ENCODE peak calls at places on chromosomes 5 and 9, in six cellular contexts. One of them, this sample, is unnamed.
A peak's percentile ranks its signal among the peaks of the same experiment; 100 is the strongest.

GRCh38 chr5:168270446-168270845 is 21.0 kb upstream of the WWC1 start:
- DNase-seq in GM13977: no peak
- DNase-seq in activated gamma-delta T cell treated with anti-CD3 and anti-CD28 coated beads, Interleukin-2, amount 50 U/mL, for 16 hours: no peak
- DNase-seq in coronary artery: no peak
- DNase-seq in AG10803: no peak
- DNase-seq in T-helper 2 cell: no peak
- DNase-seq in this sample: no peak

GRCh38 chr5:663436-664342 is 29.5 kb downstream of the TPPP start:
- DNase-seq in T-helper 2 cell: no peak
- DNase-seq in coronary artery: no peak
- DNase-seq in GM13977: no peak
- DNase-seq in AG10803: no peak
- DNase-seq in activated gamma-delta T cell treated with anti-CD3 and anti-CD28 coated beads, Interleukin-2, amount 50 U/mL, for 16 hours: no peak
- DNase-seq in this sample: no peak

GRCh38 chr5:109411627-109412026 is 1.9 kb upstream of the PJA2 start:
- DNase-seq in activated gamma-delta T cell treated with anti-CD3 and anti-CD28 coated beads, Interleukin-2, amount 50 U/mL, for 16 hours: no peak
- DNase-seq in GM13977: no peak
- DNase-seq in coronary artery: no peak
- DNase-seq in AG10803: peak; percentile 90
- DNase-seq in T-helper 2 cell: no peak
- DNase-seq in this sample: peak; percentile 80

GRCh38 chr5:142087920-142088679 is 20.5 kb upstream of the NDFIP1 start:
- DNase-seq in coronary artery: no peak
- DNase-seq in GM13977: no peak
- DNase-seq in AG10803: no peak
- DNase-seq in activated gamma-delta T cell treated with anti-CD3 and anti-CD28 coated beads, Interleukin-2, amount 50 U/mL, for 16 hours: no peak
- DNase-seq in T-helper 2 cell: no peak
- DNase-seq in this sample: no peak

GRCh38 chr5:64147849-64148441 is 17.7 kb upstream of the RNF180 start:
- DNase-seq in T-helper 2 cell: no peak
- DNase-seq in AG10803: peak; percentile 40
- DNase-seq in activated gamma-delta T cell treated with anti-CD3 and anti-CD28 coated beads, Interleukin-2, amount 50 U/mL, for 16 hours: no peak
- DNase-seq in coronary artery: no peak
- DNase-seq in GM13977: peak; percentile 55
- DNase-seq in this sample: peak; percentile 89

GRCh38 chr9:4382722-4383317 is 83.0 kb upstream of the GLIS3 start:
- DNase-seq in T-helper 2 cell: no peak
- DNase-seq in coronary artery: no peak
- DNase-seq in activated gamma-delta T cell treated with anti-CD3 and anti-CD28 coated beads, Interleukin-2, amount 50 U/mL, for 16 hours: no peak
- DNase-seq in AG10803: peak; percentile 26
- DNase-seq in GM13977: peak; percentile 31
- DNase-seq in this sample: no peak

GRCh38 chr9:129761901-129762359 is 9.1 kb upstream of the PTGES start:
- DNase-seq in coronary artery: no peak
- DNase-seq in AG10803: peak; percentile 92
- DNase-seq in activated gamma-delta T cell treated with anti-CD3 and anti-CD28 coated beads, Interleukin-2, amount 50 U/mL, for 16 hours: no peak
- DNase-seq in T-helper 2 cell: no peak
- DNase-seq in GM13977: no peak
- DNase-seq in this sample: peak; percentile 91

GRCh38 chr9:82670726-82671125 is 392.2 kb downstream of the RASEF start:
- DNase-seq in coronary artery: no peak
- DNase-seq in AG10803: no peak
- DNase-seq in GM13977: no peak
- DNase-seq in T-helper 2 cell: no peak
- DNase-seq in activated gamma-delta T cell treated with anti-CD3 and anti-CD28 coated beads, Interleukin-2, amount 50 U/mL, for 16 hours: no peak
- DNase-seq in this sample: no peak

GRCh38 chr9:121674952-121675351 is 23.5 kb downstream of the DAB2IP start:
- DNase-seq in coronary artery: no peak
- DNase-seq in T-helper 2 cell: no peak
- DNase-seq in AG10803: peak; percentile 44
- DNase-seq in GM13977: no peak
- DNase-seq in activated gamma-delta T cell treated with anti-CD3 and anti-CD28 coated beads, Interleukin-2, amount 50 U/mL, for 16 hours: no peak
- DNase-seq in this sample: peak; percentile 53

This sample was measured in osteoblast.